ENCODE peak calls at places on chromosomes 6 and 20, in five cellular contexts. One of them, this sample, is unnamed.

GRCh38 chr6:82144852-82145332 is 102.7 kb downstream of the IBTK start:
- ATAC-seq in A549: peak
- ATAC-seq in GM12878: no peak
- ATAC-seq in K562: no peak
- ATAC-seq in HepG2: peak
- ATAC-seq in this sample: peak

GRCh38 chr20:38230957-38231785 is 29.4 kb downstream of the KIAA1755 start:
- ATAC-seq in K562: peak
- ATAC-seq in HepG2: peak
- ATAC-seq in A549: no peak
- ATAC-seq in GM12878: no peak
- ATAC-seq in this sample: no peak

GRCh38 chr20:403582-403957 is 4.5 kb upstream of the RBCK1 start:
- ATAC-seq in GM12878: no peak
- ATAC-seq in HepG2: no peak
- ATAC-seq in K562: no peak
- ATAC-seq in A549: no peak
- ATAC-seq in this sample: no peak

GRCh38 chr20:40506567-40506966 is 182.5 kb downstream of the MAFB start:
- ATAC-seq in A549: peak
- ATAC-seq in K562: no peak
- ATAC-seq in HepG2: peak
- ATAC-seq in GM12878: no peak
- ATAC-seq in this sample: peak

GRCh38 chr20:50152394-50153152 is 950 bp downstream of the PEDS1 start:
- ATAC-seq in A549: no peak
- ATAC-seq in GM12878: no peak
- ATAC-seq in HepG2: no peak
- ATAC-seq in K562: peak
- ATAC-seq in this sample: no peak

GRCh38 chr20:53642196-53643030 is 48.8 kb upstream of the ZNF217 start:
- ATAC-seq in A549: peak
- ATAC-seq in K562: peak
- ATAC-seq in HepG2: peak
- ATAC-seq in GM12878: peak
- ATAC-seq in this sample: peak

GRCh38 chr6:139635401-139636130 is 261.1 kb upstream of the CITED2 start:
- ATAC-seq in HepG2: no peak
- ATAC-seq in K562: no peak
- ATAC-seq in GM12878: no peak
- ATAC-seq in A549: no peak
- ATAC-seq in this sample: no peak

GRCh38 chr6:88815491-88815890 is 147.9 kb downstream of the RNGTT start:
- ATAC-seq in HepG2: no peak
- ATAC-seq in GM12878: no peak
- ATAC-seq in A549: no peak
- ATAC-seq in K562: no peak
- ATAC-seq in this sample: no peak

GRCh38 chr6:170286246-170286933 is 4.5 kb downstream of the DLL1 start:
- ATAC-seq in GM12878: no peak
- ATAC-seq in A549: no peak
- ATAC-seq in K562: peak
- ATAC-seq in HepG2: no peak
- ATAC-seq in this sample: no peak

GRCh38 chr6:14658030-14658429 is 540.5 kb downstream of the CD83 start:
- ATAC-seq in HepG2: no peak
- ATAC-seq in K562: no peak
- ATAC-seq in A549: no peak
- ATAC-seq in GM12878: no peak
- ATAC-seq in this sample: no peak

GRCh38 chr20:63064310-63064709 is 57.5 kb upstream of the BHLHE23 start:
- ATAC-seq in K562: no peak
- ATAC-seq in A549: no peak
- ATAC-seq in GM12878: peak
- ATAC-seq in HepG2: peak
- ATAC-seq in this sample: no peak

GRCh38 chr6:139285590-139285989 is 6.2 kb downstream of the TXLNB start:
- ATAC-seq in A549: no peak
- ATAC-seq in HepG2: no peak
- ATAC-seq in K562: no peak
- ATAC-seq in GM12878: no peak
- ATAC-seq in this sample: no peak

GRCh38 chr6:57303931-57304681 is 13.3 kb upstream of the PRIM2 start:
- ATAC-seq in K562: no peak
- ATAC-seq in HepG2: peak
- ATAC-seq in A549: no peak
- ATAC-seq in GM12878: no peak
- ATAC-seq in this sample: peak

GRCh38 chr6:41426438-41426851 is 91.0 kb downstream of the NCR2 start:
- ATAC-seq in GM12878: peak
- ATAC-seq in A549: no peak
- ATAC-seq in HepG2: peak
- ATAC-seq in K562: peak
- ATAC-seq in this sample: no peak

GRCh38 chr20:53678990-53679596 is 85.5 kb upstream of the ZNF217 start:
- ATAC-seq in A549: no peak
- ATAC-seq in HepG2: no peak
- ATAC-seq in GM12878: no peak
- ATAC-seq in K562: peak
- ATAC-seq in this sample: peak

GRCh38 chr6:161035182-161035980 is 43.8 kb downstream of the MAP3K4 start:
- ATAC-seq in GM12878: peak
- ATAC-seq in K562: no peak
- ATAC-seq in A549: no peak
- ATAC-seq in HepG2: no peak
- ATAC-seq in this sample: no peak

GRCh38 chr6:93731306-93731705 is 311.9 kb upstream of the EPHA7 start:
- ATAC-seq in K562: no peak
- ATAC-seq in HepG2: no peak
- ATAC-seq in A549: no peak
- ATAC-seq in GM12878: no peak
- ATAC-seq in this sample: no peak

GRCh38 chr6:160085226-160085625 is 36.4 kb upstream of the SLC22A1 start:
- ATAC-seq in A549: no peak
- ATAC-seq in K562: no peak
- ATAC-seq in GM12878: no peak
- ATAC-seq in HepG2: no peak
- ATAC-seq in this sample: no peak

GRCh38 chr6:56266011-56266410 is 18.6 kb upstream of the COL21A1 start:
- ATAC-seq in A549: no peak
- ATAC-seq in GM12878: no peak
- ATAC-seq in HepG2: no peak
- ATAC-seq in K562: no peak
- ATAC-seq in this sample: no peak

GRCh38 chr20:34980543-34981213 is 25.0 kb downstream of the MYH7B start:
- ATAC-seq in A549: no peak
- ATAC-seq in HepG2: no peak
- ATAC-seq in K562: no peak
- ATAC-seq in GM12878: no peak
- ATAC-seq in this sample: peak

GRCh38 chr20:31691646-31692275 is 30.9 kb downstream of the BCL2L1 start:
- ATAC-seq in HepG2: no peak
- ATAC-seq in K562: no peak
- ATAC-seq in GM12878: peak
- ATAC-seq in A549: no peak
- ATAC-seq in this sample: no peak

GRCh38 chr6:36076178-36077088 is 48.8 kb downstream of the MAPK14 start:
- ATAC-seq in K562: no peak
- ATAC-seq in GM12878: no peak
- ATAC-seq in HepG2: no peak
- ATAC-seq in A549: no peak
- ATAC-seq in this sample: no peak

GRCh38 chr6:52612336-52613096 is 35.7 kb upstream of the TRAM2 start:
- ATAC-seq in HepG2: no peak
- ATAC-seq in GM12878: no peak
- ATAC-seq in K562: peak
- ATAC-seq in A549: no peak
- ATAC-seq in this sample: no peak

GRCh38 chr6:6927437-6928361 is 180.1 kb upstream of the RREB1 start:
- ATAC-seq in GM12878: peak
- ATAC-seq in HepG2: peak
- ATAC-seq in K562: peak
- ATAC-seq in A549: no peak
- ATAC-seq in this sample: peak

DNA sequence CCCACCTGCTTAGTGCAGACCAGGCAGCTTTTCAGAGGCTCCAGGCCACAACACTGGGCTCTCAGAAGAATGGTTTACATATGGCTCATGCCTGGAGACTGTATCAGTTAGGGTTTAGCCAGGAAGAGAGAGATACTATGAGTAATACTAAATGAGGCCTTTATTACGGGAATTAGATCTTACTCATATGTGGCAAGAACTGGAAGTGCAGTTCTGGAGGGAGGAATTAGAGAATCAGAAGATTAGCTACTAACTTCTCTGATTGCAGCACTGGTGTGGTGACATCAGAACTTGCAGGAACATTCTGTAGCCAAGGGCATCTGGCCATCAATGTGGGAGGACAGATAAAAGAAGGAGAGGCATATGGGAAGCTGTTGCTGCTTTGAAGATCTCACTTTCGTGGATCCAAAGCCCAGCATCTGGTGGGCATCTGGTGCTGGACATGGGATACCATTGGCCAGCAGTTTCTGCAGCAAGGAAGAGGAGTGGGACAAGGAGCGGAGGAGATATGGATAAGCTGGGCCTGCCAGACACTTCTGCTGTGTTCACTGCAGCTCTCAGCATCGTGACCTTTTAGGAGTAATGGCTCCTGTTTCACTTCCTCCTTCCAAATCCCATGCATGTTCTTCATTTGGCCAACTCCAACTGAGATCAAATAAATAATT is 248.5 kb downstream of the BTBD3 start:
- ATAC-seq in A549: no peak
- ATAC-seq in HepG2: no peak
- ATAC-seq in GM12878: no peak
- ATAC-seq in K562: no peak
- ATAC-seq in this sample: peak
- TF ChIP-seq EP300 in A549: no peak
- TF ChIP-seq EP300 in HepG2: no peak
- TF ChIP-seq EP300 in GM12878: no peak
- TF ChIP-seq EP300 in K562: no peak
- TF ChIP-seq EP300 in this sample: no peak

DNA sequence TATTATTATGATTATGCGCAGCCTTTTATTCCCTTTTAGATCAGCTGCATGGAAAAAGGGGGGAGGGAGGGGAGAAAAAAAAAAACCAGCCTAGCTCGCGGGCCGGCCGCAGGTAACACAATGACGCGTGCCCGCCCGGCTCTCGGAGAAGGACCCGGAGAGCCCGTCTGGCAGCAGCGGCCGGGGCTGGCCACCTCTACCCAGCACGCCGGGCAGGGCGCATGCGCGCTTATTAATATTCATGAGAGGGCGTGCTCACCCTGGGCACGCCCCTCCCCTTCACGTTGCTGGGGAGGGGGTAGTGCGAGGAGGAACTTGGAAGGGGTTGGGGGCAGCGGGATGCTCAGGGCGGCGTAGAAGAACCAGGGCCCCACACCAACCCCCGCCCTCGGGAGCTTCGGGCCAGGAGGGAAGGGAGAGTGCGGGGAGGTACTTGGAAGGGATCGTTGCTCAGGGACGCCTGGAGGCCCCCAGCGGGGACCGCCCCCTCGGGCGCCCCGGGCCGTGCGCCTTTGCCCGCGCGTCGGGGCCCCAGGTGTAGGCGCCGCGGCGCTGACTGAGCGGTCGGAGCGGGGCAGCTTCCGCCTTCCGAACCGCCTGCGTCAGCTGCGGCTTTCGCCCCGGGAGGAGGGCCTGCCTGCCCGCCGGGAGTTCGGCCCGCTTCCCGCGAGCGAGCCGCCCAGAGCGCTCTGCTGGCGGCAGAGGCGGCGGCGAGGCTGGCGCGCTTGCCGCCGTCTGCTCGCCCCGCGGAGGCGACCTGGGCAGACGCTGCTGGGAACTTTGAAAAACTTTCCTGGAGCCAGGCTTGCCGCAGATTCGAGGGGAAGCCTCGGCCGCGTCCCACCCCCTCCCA is at the start of gene JAG1:
- ATAC-seq in HepG2: peak
- ATAC-seq in K562: peak
- ATAC-seq in A549: peak
- ATAC-seq in GM12878: peak
- ATAC-seq in this sample: peak
- TF ChIP-seq EP300 in HepG2: peak
- TF ChIP-seq EP300 in K562: no peak
- TF ChIP-seq EP300 in A549: peak
- TF ChIP-seq EP300 in GM12878: no peak
- TF ChIP-seq EP300 in this sample: no peak

GRCh38 chr6:104589940-104590339 is 269.8 kb downstream of the HACE1 start:
- ATAC-seq in A549: no peak
- ATAC-seq in K562: no peak
- ATAC-seq in HepG2: no peak
- ATAC-seq in GM12878: no peak
- ATAC-seq in this sample: no peak

GRCh38 chr6:104580452-104580851 is 279.3 kb downstream of the HACE1 start:
- ATAC-seq in K562: no peak
- ATAC-seq in A549: no peak
- ATAC-seq in GM12878: no peak
- ATAC-seq in HepG2: no peak
- ATAC-seq in this sample: no peak

GRCh38 chr6:104585646-104586045 is 274.1 kb downstream of the HACE1 start:
- ATAC-seq in A549: no peak
- ATAC-seq in GM12878: no peak
- ATAC-seq in K562: no peak
- ATAC-seq in HepG2: no peak
- ATAC-seq in this sample: no peak
- TF ChIP-seq EP300 in A549: no peak
- TF ChIP-seq EP300 in GM12878: no peak
- TF ChIP-seq EP300 in K562: no peak
- TF ChIP-seq EP300 in HepG2: no peak
- TF ChIP-seq EP300 in this sample: no peak

GRCh38 chr6:135095716-135096115 is 41.1 kb upstream of the HBS1L start:
- ATAC-seq in GM12878: no peak
- ATAC-seq in A549: no peak
- ATAC-seq in HepG2: no peak
- ATAC-seq in K562: no peak
- ATAC-seq in this sample: no peak

GRCh38 chr6:135094403-135094821 is 39.8 kb upstream of the HBS1L start:
- ATAC-seq in K562: peak
- ATAC-seq in A549: no peak
- ATAC-seq in GM12878: peak
- ATAC-seq in HepG2: no peak
- ATAC-seq in this sample: no peak

GRCh38 chr6:135096403-135097130 is 41.9 kb upstream of the HBS1L start:
- ATAC-seq in GM12878: no peak
- ATAC-seq in HepG2: no peak
- ATAC-seq in K562: no peak
- ATAC-seq in A549: no peak
- ATAC-seq in this sample: no peak

GRCh38 chr6:135093578-135093977 is 39.0 kb upstream of the HBS1L start:
- ATAC-seq in A549: no peak
- ATAC-seq in K562: peak
- ATAC-seq in GM12878: no peak
- ATAC-seq in HepG2: no peak
- ATAC-seq in this sample: no peak

DNA sequence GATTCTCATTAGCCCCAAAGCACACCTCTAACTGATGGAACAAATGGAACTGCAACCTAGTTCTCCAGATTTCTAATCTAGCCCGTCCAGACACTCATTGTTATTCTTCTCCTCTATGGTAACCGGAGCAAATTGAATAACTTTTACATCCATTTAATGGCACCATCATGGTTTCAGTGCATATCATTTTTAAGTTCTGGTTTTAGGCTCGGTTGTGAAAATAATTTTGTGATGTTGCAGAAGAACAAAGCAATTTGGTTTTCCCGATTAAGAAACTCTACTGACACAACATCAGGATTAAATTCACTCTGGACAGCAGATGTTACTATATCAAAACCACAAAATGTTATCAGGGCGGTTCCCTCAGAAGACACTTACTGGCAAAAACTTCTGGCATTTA is 42.5 kb upstream of the HBS1L start:
- ATAC-seq in HepG2: no peak
- ATAC-seq in A549: no peak
- ATAC-seq in K562: peak
- ATAC-seq in GM12878: no peak
- ATAC-seq in this sample: no peak
- TF ChIP-seq EP300 in HepG2: no peak
- TF ChIP-seq EP300 in A549: no peak
- TF ChIP-seq EP300 in K562: peak
- TF ChIP-seq EP300 in GM12878: no peak
- TF ChIP-seq EP300 in this sample: no peak

This sample was measured in gastroesophageal sphincter.